ENCODE peak calls at places on chromosomes 1 and 21, in four cellular contexts. One of them, this sample, is unnamed.

GRCh38 chr1:204828352-204828850 is 42.3 kb upstream of the NFASC start:
- DNase-seq in pancreas: no peak
- DNase-seq in epithelial cell of esophagus: peak
- DNase-seq in A549: peak
- DNase-seq in this sample: no peak

GRCh38 chr1:86692636-86693035 is 11.7 kb upstream of the SH3GLB1 start:
- DNase-seq in pancreas: no peak
- DNase-seq in epithelial cell of esophagus: no peak
- DNase-seq in A549: no peak
- DNase-seq in this sample: no peak

GRCh38 chr21:41678944-41679343 is 87.9 kb downstream of the RIPK4 start:
- DNase-seq in pancreas: peak
- DNase-seq in epithelial cell of esophagus: peak
- DNase-seq in A549: peak
- DNase-seq in this sample: no peak

GRCh38 chr1:193741228-193741627 is 554.8 kb upstream of the B3GALT2 start:
- DNase-seq in pancreas: no peak
- DNase-seq in epithelial cell of esophagus: no peak
- DNase-seq in A549: no peak
- DNase-seq in this sample: no peak

GRCh38 chr1:31712625-31713024 is 8.8 kb upstream of the COL16A1 start:
- DNase-seq in pancreas: no peak
- DNase-seq in epithelial cell of esophagus: peak
- DNase-seq in A549: peak
- DNase-seq in this sample: no peak

GRCh38 chr21:42161957-42162681 is 56.8 kb upstream of the ABCG1 start:
- DNase-seq in pancreas: no peak
- DNase-seq in epithelial cell of esophagus: peak
- DNase-seq in A549: no peak
- DNase-seq in this sample: no peak

GRCh38 chr1:9400425-9401079 is 107.9 kb downstream of the SPSB1 start:
- DNase-seq in pancreas: no peak
- DNase-seq in epithelial cell of esophagus: peak
- DNase-seq in A549: peak
- DNase-seq in this sample: no peak

GRCh38 chr1:59814180-59814900 is 409 bp upstream of the HOOK1 start:
- DNase-seq in pancreas: peak
- DNase-seq in epithelial cell of esophagus: peak
- DNase-seq in A549: peak
- DNase-seq in this sample: peak

GRCh38 chr1:166020229-166020628 is 146.6 kb downstream of the FAM78B start:
- DNase-seq in pancreas: no peak
- DNase-seq in epithelial cell of esophagus: no peak
- DNase-seq in A549: no peak
- DNase-seq in this sample: no peak

GRCh38 chr1:85867189-85867588 is 159.0 kb upstream of the ZNHIT6 start:
- DNase-seq in pancreas: no peak
- DNase-seq in epithelial cell of esophagus: no peak
- DNase-seq in A549: no peak
- DNase-seq in this sample: no peak

GRCh38 chr1:221478050-221478949 is 263.6 kb downstream of the DUSP10 start:
- DNase-seq in pancreas: peak
- DNase-seq in epithelial cell of esophagus: peak
- DNase-seq in A549: peak
- DNase-seq in this sample: peak

GRCh38 chr21:29221259-29221744 is 77.4 kb upstream of the BACH1 start:
- DNase-seq in pancreas: no peak
- DNase-seq in epithelial cell of esophagus: no peak
- DNase-seq in A549: no peak
- DNase-seq in this sample: no peak

GRCh38 chr1:92085727-92086126 is 5.6 kb downstream of the BTBD8 start:
- DNase-seq in pancreas: no peak
- DNase-seq in epithelial cell of esophagus: no peak
- DNase-seq in A549: no peak
- DNase-seq in this sample: no peak

GRCh38 chr1:229352975-229353374 is 10.1 kb upstream of the CCSAP start:
- DNase-seq in pancreas: no peak
- DNase-seq in epithelial cell of esophagus: no peak
- DNase-seq in A549: no peak
- DNase-seq in this sample: no peak

GRCh38 chr21:44989538-44989888 is 49.7 kb downstream of the SLX9 start:
- DNase-seq in pancreas: peak
- DNase-seq in epithelial cell of esophagus: no peak
- DNase-seq in A549: no peak
- DNase-seq in this sample: no peak

GRCh38 chr1:25117233-25117823 is 115.0 kb downstream of the SYF2 start:
- DNase-seq in pancreas: no peak
- DNase-seq in epithelial cell of esophagus: peak
- DNase-seq in A549: peak
- DNase-seq in this sample: no peak

GRCh38 chr1:8090241-8090702 is 64.2 kb upstream of the ERRFI1 start:
- DNase-seq in pancreas: no peak
- DNase-seq in epithelial cell of esophagus: peak
- DNase-seq in A549: no peak
- DNase-seq in this sample: no peak

GRCh38 chr1:201336711-201337450 is 40.6 kb downstream of the TNNT2 start:
- DNase-seq in pancreas: no peak
- DNase-seq in epithelial cell of esophagus: peak
- DNase-seq in A549: no peak
- DNase-seq in this sample: no peak

GRCh38 chr1:231184891-231185290 is 23.0 kb downstream of the TRIM67 start:
- DNase-seq in pancreas: no peak
- DNase-seq in epithelial cell of esophagus: no peak
- DNase-seq in A549: no peak
- DNase-seq in this sample: no peak

GRCh38 chr1:196877964-196878363 is 9.9 kb upstream of the CFHR4 start:
- DNase-seq in pancreas: no peak
- DNase-seq in epithelial cell of esophagus: peak
- DNase-seq in A549: peak
- DNase-seq in this sample: no peak

GRCh38 chr1:30404341-30404740 is 319.0 kb downstream of the MATN1 start:
- DNase-seq in pancreas: no peak
- DNase-seq in epithelial cell of esophagus: no peak
- DNase-seq in A549: no peak
- DNase-seq in this sample: no peak

GRCh38 chr1:145961425-145962156 is 2.8 kb downstream of the ANKRD34A start:
- DNase-seq in pancreas: peak
- DNase-seq in epithelial cell of esophagus: peak
- DNase-seq in A549: no peak
- DNase-seq in this sample: no peak

GRCh38 chr1:1200876-1201810 is 5.2 kb downstream of the TNFRSF18 start:
- DNase-seq in pancreas: peak
- DNase-seq in epithelial cell of esophagus: peak
- DNase-seq in A549: peak
- DNase-seq in this sample: no peak

GRCh38 chr1:101191049-101191448 is 45.8 kb upstream of the S1PR1 start:
- DNase-seq in pancreas: no peak
- DNase-seq in epithelial cell of esophagus: no peak
- DNase-seq in A549: no peak
- DNase-seq in this sample: no peak

GRCh38 chr1:234838182-234838581 is 228.2 kb upstream of the IRF2BP2 start:
- DNase-seq in pancreas: no peak
- DNase-seq in epithelial cell of esophagus: no peak
- DNase-seq in A549: no peak
- DNase-seq in this sample: no peak

GRCh38 chr1:201603613-201604232 is 64.8 kb downstream of the NAV1 start:
- DNase-seq in pancreas: no peak
- DNase-seq in epithelial cell of esophagus: no peak
- DNase-seq in A549: peak
- DNase-seq in this sample: no peak

GRCh38 chr1:94862718-94863117 is 42.6 kb downstream of the SLC44A3 start:
- DNase-seq in pancreas: no peak
- DNase-seq in epithelial cell of esophagus: peak
- DNase-seq in A549: no peak
- DNase-seq in this sample: no peak

GRCh38 chr1:1213153-1213918 is 617 bp downstream of the TNFRSF4 start:
- DNase-seq in pancreas: peak
- DNase-seq in epithelial cell of esophagus: no peak
- DNase-seq in A549: no peak
- DNase-seq in this sample: no peak

GRCh38 chr1:156146749-156147405 is 6.5 kb upstream of the SEMA4A start:
- DNase-seq in pancreas: peak
- DNase-seq in epithelial cell of esophagus: no peak
- DNase-seq in A549: no peak
- DNase-seq in this sample: no peak
- H3K4me3 ChIP-seq in pancreas: no peak
- H3K4me3 ChIP-seq in epithelial cell of esophagus: no peak
- H3K4me3 ChIP-seq in A549: no peak
- H3K4me3 ChIP-seq in this sample: no peak

GRCh38 chr1:206907304-206907991 is 10.2 kb downstream of the IL24 start:
- DNase-seq in pancreas: peak
- DNase-seq in epithelial cell of esophagus: no peak
- DNase-seq in A549: peak
- DNase-seq in this sample: no peak

GRCh38 chr1:206908038-206908437 is 10.8 kb downstream of the IL24 start:
- DNase-seq in pancreas: no peak
- DNase-seq in epithelial cell of esophagus: no peak
- DNase-seq in A549: no peak
- DNase-seq in this sample: no peak

GRCh38 chr1:206909883-206910318 is 11.8 kb downstream of the FCMR start:
- DNase-seq in pancreas: no peak
- DNase-seq in epithelial cell of esophagus: no peak
- DNase-seq in A549: no peak
- DNase-seq in this sample: no peak

GRCh38 chr1:206911064-206911663 is 10.6 kb downstream of the FCMR start:
- DNase-seq in pancreas: no peak
- DNase-seq in epithelial cell of esophagus: peak
- DNase-seq in A549: peak
- DNase-seq in this sample: no peak

GRCh38 chr1:206909167-206909882 is 12.1 kb downstream of the IL24 start:
- DNase-seq in pancreas: peak
- DNase-seq in epithelial cell of esophagus: peak
- DNase-seq in A549: peak
- DNase-seq in this sample: no peak
- TF ChIP-seq CTCF in pancreas: no peak
- TF ChIP-seq CTCF in epithelial cell of esophagus: no peak
- TF ChIP-seq CTCF in A549: no peak
- TF ChIP-seq CTCF in this sample: no peak

GRCh38 chr1:10979483-10979920 is 33.0 kb upstream of the TARDBP start:
- DNase-seq in pancreas: no peak
- DNase-seq in epithelial cell of esophagus: peak
- DNase-seq in A549: no peak
- DNase-seq in this sample: no peak

GRCh38 chr1:10978719-10979118 is 33.7 kb upstream of the TARDBP start:
- DNase-seq in pancreas: no peak
- DNase-seq in epithelial cell of esophagus: no peak
- DNase-seq in A549: no peak
- DNase-seq in this sample: no peak

GRCh38 chr1:10980094-10980577 is 32.3 kb upstream of the TARDBP start:
- DNase-seq in pancreas: peak
- DNase-seq in epithelial cell of esophagus: peak
- DNase-seq in A549: no peak
- DNase-seq in this sample: no peak

GRCh38 chr1:10975567-10976326 is 36.7 kb upstream of the TARDBP start:
- DNase-seq in pancreas: no peak
- DNase-seq in epithelial cell of esophagus: peak
- DNase-seq in A549: peak
- DNase-seq in this sample: no peak

DNA sequence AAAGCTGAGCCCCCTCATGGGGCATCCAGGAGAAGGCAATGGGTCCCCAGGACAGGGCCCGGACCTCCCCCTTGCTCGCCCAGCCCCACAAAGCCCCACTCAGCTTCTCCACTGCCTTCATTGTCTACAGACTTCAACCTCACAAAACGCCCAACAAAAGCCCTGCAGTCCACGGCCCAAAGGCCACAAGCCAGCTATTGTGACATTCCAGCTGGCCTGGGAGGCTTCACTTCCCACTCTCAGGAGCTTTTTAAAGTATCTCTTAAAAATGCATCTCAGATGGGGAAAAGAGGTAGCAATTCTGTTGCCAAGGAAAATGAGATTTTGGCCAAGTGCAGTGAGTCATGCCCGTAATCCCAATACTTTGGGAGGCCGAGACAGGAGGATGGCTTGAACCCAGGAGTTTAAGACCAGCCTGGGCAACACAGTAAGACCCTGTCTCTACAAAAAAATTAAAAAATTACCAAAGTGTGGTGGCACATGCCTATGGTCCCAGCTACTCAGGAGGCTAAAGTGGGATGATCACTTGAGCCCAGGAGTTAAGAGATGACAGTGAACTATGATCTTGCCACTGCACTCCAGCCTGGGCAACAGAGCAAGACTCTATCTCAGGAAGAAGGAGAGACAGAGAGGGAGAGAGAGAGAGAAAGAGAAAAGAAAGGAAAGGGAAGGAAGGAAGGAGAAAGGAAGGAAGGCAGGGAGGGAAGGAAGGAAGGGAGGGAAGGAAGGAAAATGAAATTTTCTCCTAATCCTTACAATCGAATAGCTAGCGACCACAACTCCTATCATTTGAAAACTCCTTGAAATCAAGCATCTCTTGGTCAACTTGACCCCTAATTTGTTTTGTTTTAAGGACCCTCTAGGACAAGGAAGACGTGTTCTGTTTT is 31.4 kb upstream of the TARDBP start:
- DNase-seq in pancreas: no peak
- DNase-seq in epithelial cell of esophagus: no peak
- DNase-seq in A549: no peak
- DNase-seq in this sample: no peak
- H3K4me3 ChIP-seq in pancreas: no peak
- H3K4me3 ChIP-seq in epithelial cell of esophagus: no peak
- H3K4me3 ChIP-seq in A549: no peak
- H3K4me3 ChIP-seq in this sample: no peak

GRCh38 chr1:164510435-164510834 is 48.5 kb upstream of the PBX1 start:
- DNase-seq in pancreas: no peak
- DNase-seq in epithelial cell of esophagus: peak
- DNase-seq in A549: peak
- DNase-seq in this sample: no peak
- TF ChIP-seq CTCF in pancreas: no peak
- TF ChIP-seq CTCF in epithelial cell of esophagus: no peak
- TF ChIP-seq CTCF in A549: no peak
- TF ChIP-seq CTCF in this sample: no peak

GRCh38 chr1:19079983-19080472 is 123.6 kb upstream of the IFFO2 start:
- DNase-seq in pancreas: no peak
- DNase-seq in epithelial cell of esophagus: no peak
- DNase-seq in A549: peak
- DNase-seq in this sample: no peak
- H3K4me3 ChIP-seq in pancreas: no peak
- H3K4me3 ChIP-seq in epithelial cell of esophagus: no peak
- H3K4me3 ChIP-seq in A549: peak
- H3K4me3 ChIP-seq in this sample: no peak

GRCh38 chr1:64584479-64584878 is 114.5 kb downstream of the CACHD1 start:
- DNase-seq in pancreas: no peak
- DNase-seq in epithelial cell of esophagus: peak
- DNase-seq in A549: no peak
- DNase-seq in this sample: no peak
- TF ChIP-seq CTCF in pancreas: no peak
- TF ChIP-seq CTCF in epithelial cell of esophagus: peak
- TF ChIP-seq CTCF in A549: no peak
- TF ChIP-seq CTCF in this sample: peak

This sample was measured in GM12864.